ENCODE peak calls at places on chromosome 4, in seven cellular contexts. W, L, Y, X, T, O and E are unnamed samples.

GRCh38 chr4:156060661-156061060 is 107.0 kb upstream of the CTSO start:
- DNase-seq in L (no peak), O (no peak), W (no peak), X (no peak), T (no peak), Y (no peak), E (no peak)

GRCh38 chr4:121594796-121595526 is 101.8 kb downstream of the ANXA5 start:
- DNase-seq in X (peak), T (peak), O (no peak), L (no peak), Y (no peak), W (no peak), E (no peak)

GRCh38 chr4:108166038-108166437 is 2.7 kb downstream of the LEF1 start:
- DNase-seq in O (no peak), W (no peak), T (no peak), Y (no peak), X (no peak), L (peak), E (peak)

GRCh38 chr4:155758500-155759371 is at the start of gene GUCY1B1:
- DNase-seq in L (no peak), X (peak), W (peak), O (peak), Y (peak), T (peak), E (peak)

GRCh38 chr4:1279253-1279652 is 10.4 kb upstream of the MAEA start:
- DNase-seq in W (no peak), T (no peak), O (no peak), X (no peak), L (no peak), Y (no peak), E (no peak)

GRCh38 chr4:112296949-112297483 is at the start of gene ALPK1:
- DNase-seq in Y (no peak), W (peak), T (peak), X (peak), L (peak), O (no peak), E (peak)

GRCh38 chr4:38314663-38315062 is 349.3 kb upstream of the KLF3 start:
- DNase-seq in T (no peak), W (peak), X (no peak), O (peak), Y (peak), L (no peak), E (no peak)

GRCh38 chr4:60619531-60620305 is 580.4 kb upstream of the ADGRL3 start:
- DNase-seq in O (no peak), W (no peak), Y (no peak), L (no peak), T (no peak), X (peak), E (no peak)

GRCh38 chr4:102227388-102227787 is 117.9 kb downstream of the SLC39A8 start:
- DNase-seq in T (no peak), X (no peak), Y (no peak), O (no peak), W (no peak), L (no peak), E (no peak)

GRCh38 chr4:149113804-149114430 is 671.7 kb upstream of the NR3C2 start:
- DNase-seq in W (no peak), O (no peak), T (no peak), X (peak), Y (no peak), L (no peak), E (no peak)

GRCh38 chr4:174207370-174207769 is 76.1 kb downstream of the FBXO8 start:
- DNase-seq in O (no peak), L (no peak), X (no peak), W (no peak), Y (no peak), T (no peak), E (no peak)

GRCh38 chr4:127967141-127967775 is 2.1 kb downstream of the ABHD18 start:
- DNase-seq in Y (no peak), O (no peak), L (no peak), W (no peak), T (no peak), X (peak), E (no peak)

GRCh38 chr4:13860126-13860525 is 232.6 kb upstream of the BOD1L1 start:
- DNase-seq in Y (no peak), X (peak), T (no peak), W (no peak), O (no peak), L (no peak), E (no peak)

GRCh38 chr4:10730019-10730418 is 45.5 kb upstream of the CLNK start:
- DNase-seq in T (no peak), W (no peak), O (no peak), Y (no peak), X (no peak), L (no peak), E (no peak)

GRCh38 chr4:8858925-8859210 is 12.8 kb downstream of the HMX1 start:
- DNase-seq in T (no peak), Y (no peak), X (no peak), W (no peak), O (no peak), L (no peak), E (no peak)

GRCh38 chr4:8858188-8858924 is 13.3 kb downstream of the HMX1 start:
- DNase-seq in X (no peak), O (peak), W (no peak), Y (no peak), T (no peak), L (no peak), E (no peak)

GRCh38 chr4:8855781-8856245 is 15.8 kb downstream of the HMX1 start:
- DNase-seq in W (no peak), T (no peak), X (no peak), L (peak), Y (no peak), O (peak), E (no peak)

GRCh38 chr4:8857682-8858187 is 13.9 kb downstream of the HMX1 start:
- DNase-seq in X (no peak), W (no peak), Y (no peak), L (no peak), T (no peak), O (peak), E (no peak)

GRCh38 chr4:8856835-8857590 is 14.6 kb downstream of the HMX1 start:
- DNase-seq in X (no peak), O (peak), T (no peak), W (no peak), L (no peak), Y (no peak), E (no peak)
- H3K4me3 ChIP-seq in X (no peak), O (no peak), T (no peak), W (no peak), L (no peak), Y (no peak), E (no peak)

GRCh38 chr4:151719045-151719743 is 41.6 kb downstream of the GATB start:
- DNase-seq in X (peak), Y (no peak), L (no peak), W (no peak), T (no peak), O (no peak), E (no peak)
- H3K4me3 ChIP-seq in X (no peak), Y (no peak), L (no peak), W (no peak), T (no peak), O (no peak), E (no peak)

GRCh38 chr4:139817657-139818452 is 152.2 kb downstream of the MGST2 start:
- DNase-seq in W (no peak), T (peak), L (no peak), X (no peak), O (no peak), Y (no peak), E (no peak)
- H3K4me3 ChIP-seq in W (no peak), T (no peak), L (no peak), X (no peak), O (no peak), Y (no peak), E (no peak)

DNA sequence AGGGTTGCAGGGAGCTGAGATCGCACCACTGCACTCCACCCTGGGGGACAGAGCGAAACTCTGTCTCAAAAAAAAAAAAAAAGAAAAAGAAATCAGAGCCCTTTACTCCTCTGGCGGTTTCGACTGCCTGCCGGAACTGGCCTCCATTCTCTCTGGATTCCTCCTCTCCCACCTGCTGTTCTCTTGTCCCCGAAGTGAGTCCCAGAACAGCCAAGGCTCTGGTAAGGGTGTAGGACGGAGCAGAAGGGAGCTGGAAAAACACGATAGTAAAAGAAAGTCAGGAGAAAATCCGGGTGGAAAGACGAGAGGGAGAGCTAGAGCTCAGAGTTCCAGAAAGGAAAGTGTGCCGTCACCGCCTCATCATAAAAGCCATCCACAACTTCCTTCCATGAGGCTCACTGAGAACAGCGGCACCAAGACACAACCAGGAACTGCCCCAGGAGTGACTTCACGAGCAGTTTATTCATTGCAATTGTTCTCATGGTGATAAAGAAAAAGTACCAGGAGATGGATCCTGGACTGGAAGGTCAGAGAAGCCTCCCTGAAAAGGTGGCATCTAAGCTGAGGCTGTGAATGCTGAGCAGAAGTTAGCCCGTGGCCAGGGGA is 12.3 kb downstream of the TLR3 start:
- DNase-seq in X (no peak), W (no peak), O (no peak), L (no peak), T (no peak), Y (no peak), E (no peak)
- H3K4me3 ChIP-seq in X (peak), W (no peak), O (no peak), L (no peak), T (no peak), Y (no peak), E (no peak)

GRCh38 chr4:69576251-69576877 is 63.1 kb downstream of the UGT2A2 start:
- DNase-seq in W (no peak), Y (no peak), T (no peak), L (no peak), O (no peak), X (no peak), E (no peak)
- H3K4me3 ChIP-seq in W (no peak), Y (no peak), T (no peak), L (no peak), O (no peak), X (no peak), E (no peak)